ENCODE peak calls at places on chromosomes 13 and 19, in four cellular contexts. A is GM23248, X is foreskin fibroblast, Q is heart left ventricle. R is an unnamed sample.

GRCh38 chr13:29369060-29369743 is 226.3 kb downstream of the SLC7A1 start:
- DNase-seq in A (peak), X (peak), Q (no peak), R (peak)

GRCh38 chr19:58042709-58043340 is 9.0 kb downstream of the ZSCAN1 start:
- DNase-seq in A (no peak), X (no peak), Q (no peak), R (no peak)

GRCh38 chr13:51910508-51910907 is 48.7 kb downstream of the CCDC70 start:
- DNase-seq in A (no peak), X (no peak), Q (no peak), R (no peak)

GRCh38 chr13:34750078-34750703 is 191.9 kb upstream of the NBEA start:
- DNase-seq in A (peak), X (peak), Q (peak), R (no peak)

GRCh38 chr19:54138777-54139256 is 1.3 kb downstream of the CNOT3 start:
- DNase-seq in A (no peak), X (peak), Q (no peak), R (no peak)

GRCh38 chr13:71320452-71320851 is 546.6 kb downstream of the DACH1 start:
- DNase-seq in A (peak), X (peak), Q (no peak), R (peak)

GRCh38 chr13:24053505-24054251 is 106.8 kb upstream of the SPATA13 start:
- DNase-seq in A (peak), X (peak), Q (no peak), R (peak)

GRCh38 chr19:54133957-54134590 is 3.5 kb upstream of the CNOT3 start:
- DNase-seq in A (no peak), X (no peak), Q (no peak), R (no peak)

GRCh38 chr19:43778651-43779050 is 2.1 kb downstream of the KCNN4 start:
- DNase-seq in A (no peak), X (no peak), Q (no peak), R (no peak)

GRCh38 chr13:26614721-26615120 is 57.2 kb downstream of the WASF3 start:
- DNase-seq in A (no peak), X (no peak), Q (no peak), R (no peak)

DNA sequence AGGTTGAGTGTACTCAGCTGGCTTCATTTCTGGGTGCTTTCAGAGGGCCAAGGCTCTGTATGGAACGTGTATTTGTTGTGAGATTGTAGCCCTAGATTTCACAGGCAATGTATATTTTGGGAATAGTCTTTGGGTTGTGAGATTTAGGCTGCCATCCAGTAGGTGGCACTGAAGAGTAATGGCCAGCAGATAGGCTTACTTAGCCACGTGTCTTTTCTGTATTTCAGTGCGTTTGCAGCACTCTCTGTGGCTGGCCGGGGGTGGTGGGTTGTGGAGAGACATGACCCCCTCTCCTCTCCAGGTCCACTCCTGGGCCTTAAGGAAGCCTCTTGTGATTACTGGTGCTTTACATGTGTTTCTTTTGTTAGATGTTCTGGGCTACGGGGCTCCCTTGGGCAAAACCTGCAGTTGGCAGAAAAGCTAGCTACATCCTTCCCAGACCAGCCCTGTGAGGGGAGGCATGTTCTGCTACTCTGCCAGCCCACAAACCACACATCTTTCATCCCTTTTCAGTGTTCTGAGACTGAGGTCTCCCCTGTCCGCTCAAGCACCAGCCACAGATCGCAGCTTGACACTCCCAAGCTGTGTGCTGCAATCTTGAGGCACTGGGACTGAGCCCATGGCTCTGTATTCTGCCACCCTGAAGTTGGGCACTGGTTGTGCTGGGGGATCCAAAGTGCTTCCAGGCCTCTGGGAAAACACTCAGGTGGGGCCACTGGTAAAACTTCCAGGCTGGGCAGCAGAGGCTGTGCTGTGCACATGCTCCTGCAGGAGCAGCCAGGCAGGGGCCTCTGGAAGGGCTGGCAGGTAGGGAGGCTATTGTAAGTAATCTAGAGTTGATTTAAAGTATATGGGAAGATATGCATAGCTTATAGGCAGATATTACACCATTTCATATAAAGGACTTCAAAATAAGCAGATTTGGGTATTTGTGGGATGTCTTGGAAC is 1096.8 kb upstream of the PCDH20 start:
- DNase-seq in A (peak), X (peak), Q (no peak), R (peak)
- H3K4me3 ChIP-seq in A (no peak), X (no peak), Q (no peak), R (no peak)

GRCh38 chr19:1402411-1403070 is 1.2 kb upstream of the GAMT start:
- DNase-seq in A (no peak), X (peak), Q (no peak), R (no peak)

GRCh38 chr19:1401138-1401888 is at the start of gene GAMT:
- DNase-seq in A (peak), X (peak), Q (no peak), R (peak)

GRCh38 chr19:1400281-1401137 is 833 bp downstream of the GAMT start:
- DNase-seq in A (peak), X (peak), Q (peak), R (peak)

GRCh38 chr19:1399745-1400144 is 1.6 kb downstream of the GAMT start:
- DNase-seq in A (no peak), X (no peak), Q (no peak), R (no peak)

GRCh38 chr19:1401889-1402217 is 511 bp upstream of the GAMT start:
- DNase-seq in A (no peak), X (no peak), Q (no peak), R (no peak)
- H3K4me3 ChIP-seq in A (peak), X (peak), Q (peak), R (peak)

GRCh38 chr13:94968040-94968756 is 255.9 kb upstream of the SOX21 start:
- DNase-seq in A (peak), X (peak), Q (no peak), R (peak)

GRCh38 chr13:94966380-94966779 is 254.0 kb upstream of the SOX21 start:
- DNase-seq in A (no peak), X (peak), Q (no peak), R (peak)

GRCh38 chr13:94972262-94972661 is 259.9 kb upstream of the SOX21 start:
- DNase-seq in A (no peak), X (no peak), Q (no peak), R (no peak)

GRCh38 chr13:94968757-94969086 is 256.4 kb upstream of the SOX21 start:
- DNase-seq in A (no peak), X (no peak), Q (no peak), R (no peak)

GRCh38 chr13:94967183-94968039 is 255.1 kb upstream of the SOX21 start:
- DNase-seq in A (peak), X (peak), Q (no peak), R (peak)
- H3K4me3 ChIP-seq in A (peak), X (peak), Q (peak), R (peak)

GRCh38 chr19:12825259-12826131 is 8.9 kb downstream of the RTBDN start:
- DNase-seq in A (peak), X (peak), Q (no peak), R (peak)
- H3K4me3 ChIP-seq in A (peak), X (no peak), Q (no peak), R (peak)

GRCh38 chr13:107743523-107743922 is 471.8 kb downstream of the LIG4 start:
- DNase-seq in A (no peak), X (no peak), Q (no peak), R (no peak)
- H3K4me3 ChIP-seq in A (peak), X (no peak), Q (no peak), R (no peak)

GRCh38 chr19:18007939-18008673 is at the start of gene ARRDC2:
- DNase-seq in A (peak), X (peak), Q (peak), R (no peak)

GRCh38 chr19:18008814-18009213 is 844 bp downstream of the ARRDC2 start:
- DNase-seq in A (no peak), X (no peak), Q (no peak), R (no peak)

GRCh38 chr19:18009412-18010066 is 1.6 kb downstream of the ARRDC2 start:
- DNase-seq in A (peak), X (no peak), Q (no peak), R (no peak)

GRCh38 chr19:18006895-18007604 is 920 bp upstream of the ARRDC2 start:
- DNase-seq in A (peak), X (peak), Q (peak), R (peak)

DNA sequence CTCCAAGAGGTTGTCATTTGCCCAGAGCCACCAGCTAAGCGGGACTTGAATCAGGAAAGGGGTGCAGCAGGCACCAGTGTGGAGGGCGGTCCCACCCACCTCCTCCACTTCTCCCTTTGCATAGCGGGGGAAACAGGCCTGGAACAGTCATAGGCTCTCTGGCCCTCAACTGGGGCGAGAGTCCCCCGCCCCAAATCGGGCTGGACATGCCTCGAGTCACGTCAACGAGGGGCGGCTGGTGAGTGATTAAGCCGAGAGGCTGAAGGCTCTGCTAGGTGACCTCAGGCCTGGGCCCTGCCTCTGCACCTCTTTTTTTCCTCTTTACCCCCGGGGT is 398 bp upstream of the ARRDC2 start:
- DNase-seq in A (no peak), X (no peak), Q (no peak), R (no peak)
- H3K4me3 ChIP-seq in A (peak), X (peak), Q (peak), R (no peak)

GRCh38 chr13:101408992-101409656 is 7.2 kb downstream of the NALCN start:
- DNase-seq in A (no peak), X (no peak), Q (no peak), R (no peak)
- H3K4me3 ChIP-seq in A (no peak), X (no peak), Q (no peak), R (no peak)

GRCh38 chr13:114146173-114146572 is 13.8 kb upstream of the RASA3 start:
- DNase-seq in A (no peak), X (no peak), Q (no peak), R (no peak)
- H3K4me3 ChIP-seq in A (no peak), X (no peak), Q (no peak), R (no peak)

GRCh38 chr19:51337861-51338562 is 3.9 kb downstream of the VSIG10L start:
- DNase-seq in A (no peak), X (no peak), Q (no peak), R (no peak)
- H3K4me3 ChIP-seq in A (no peak), X (no peak), Q (no peak), R (no peak)